ENCODE peak calls at places on chromosomes 2 and 18, in four cellular contexts. U is MV-4-11; I is mesothelial cell of epicardium; R is activated T-cell treated with anti-CD3 and anti-CD28 coated beads, Interleukin-2, amount 50 U/mL, for 4 hours. M is an unnamed sample.

GRCh38 chr2:67952066-67952465 is 110.7 kb downstream of the C1D start:
- DNase-seq in U (no peak), I (no peak), R (no peak), M (no peak)

GRCh38 chr18:63070750-63071502 is 248.6 kb downstream of the BCL2 start:
- DNase-seq in U (no peak), I (no peak), R (no peak), M (no peak)

GRCh38 chr18:47817017-47817911 is 113.2 kb downstream of the SMAD2 start:
- DNase-seq in U (no peak), I (no peak), R (no peak), M (peak)

GRCh38 chr2:23361185-23361584 is 23.8 kb upstream of the KLHL29 start:
- DNase-seq in U (no peak), I (no peak), R (no peak), M (no peak)

GRCh38 chr2:238227587-238228032 is 12.2 kb downstream of the HES6 start:
- DNase-seq in U (no peak), I (no peak), R (no peak), M (no peak)

GRCh38 chr2:65637061-65637460 is 204.7 kb upstream of the SPRED2 start:
- DNase-seq in U (no peak), I (no peak), R (no peak), M (no peak)

GRCh38 chr2:37164757-37165156 is 8.0 kb upstream of the EIF2AK2 start:
- DNase-seq in U (no peak), I (no peak), R (no peak), M (no peak)

GRCh38 chr18:23357992-23358594 is 95.0 kb upstream of the RIOK3 start:
- DNase-seq in U (peak), I (no peak), R (no peak), M (peak)

GRCh38 chr2:28950941-28951630 is 30.0 kb upstream of the TOGARAM2 start:
- DNase-seq in U (no peak), I (no peak), R (no peak), M (no peak)

GRCh38 chr2:182763311-182763912 is 47.4 kb downstream of the DNAJC10 start:
- DNase-seq in U (no peak), I (no peak), R (no peak), M (peak)

GRCh38 chr18:24270937-24271380 is 126.7 kb downstream of the OSBPL1A start:
- DNase-seq in U (no peak), I (no peak), R (no peak), M (peak)

GRCh38 chr2:47277987-47278386 is 122.9 kb upstream of the STPG4 start:
- DNase-seq in U (no peak), I (no peak), R (no peak), M (no peak)

GRCh38 chr2:195413422-195413821 is 243.6 kb upstream of the SLC39A10 start:
- DNase-seq in U (no peak), I (no peak), R (no peak), M (no peak)

GRCh38 chr2:176461098-176461497 is 191.9 kb downstream of the MTX2 start:
- DNase-seq in U (no peak), I (no peak), R (no peak), M (no peak)

M was measured in astrocyte of the hippocampus.